ENCODE peak calls at places on chromosomes 6 and 20, in eight cellular contexts. One of them, this sample, is unnamed.

GRCh38 chr6:120056085-120056484 is 706.5 kb upstream of the MAN1A1 start:
- DNase-seq in NCI-H774: no peak
- DNase-seq in central memory CD4-positive, alpha-beta T cell: no peak
- DNase-seq in psoas muscle: no peak
- DNase-seq in adrenal gland: no peak
- DNase-seq in endodermal cell: peak; percentile 83
- DNase-seq in AG08395: no peak
- DNase-seq in COR-L47: no peak
- DNase-seq in this sample: no peak

GRCh38 chr20:41205313-41205712 is 68.0 kb downstream of the PLCG1 start:
- DNase-seq in NCI-H774: no peak
- DNase-seq in COR-L47: no peak
- DNase-seq in endodermal cell: no peak
- DNase-seq in AG08395: no peak
- DNase-seq in psoas muscle: no peak
- DNase-seq in central memory CD4-positive, alpha-beta T cell: no peak
- DNase-seq in adrenal gland: no peak
- DNase-seq in this sample: no peak

GRCh38 chr6:31878222-31878621 is 575 bp downstream of the SLC44A4 start:
- DNase-seq in COR-L47: no peak
- DNase-seq in psoas muscle: no peak
- DNase-seq in AG08395: no peak
- DNase-seq in central memory CD4-positive, alpha-beta T cell: no peak
- DNase-seq in NCI-H774: no peak
- DNase-seq in adrenal gland: no peak
- DNase-seq in endodermal cell: no peak
- DNase-seq in this sample: no peak

GRCh38 chr6:77133031-77133430 is 330.3 kb downstream of the HTR1B start:
- DNase-seq in AG08395: no peak
- DNase-seq in adrenal gland: no peak
- DNase-seq in psoas muscle: no peak
- DNase-seq in COR-L47: no peak
- DNase-seq in endodermal cell: no peak
- DNase-seq in central memory CD4-positive, alpha-beta T cell: no peak
- DNase-seq in NCI-H774: no peak
- DNase-seq in this sample: no peak

GRCh38 chr6:48111143-48111506 is at the start of gene PTCHD4:
- DNase-seq in COR-L47: peak; percentile 89
- DNase-seq in AG08395: peak; percentile 31
- DNase-seq in psoas muscle: no peak
- DNase-seq in endodermal cell: peak; percentile 81
- DNase-seq in central memory CD4-positive, alpha-beta T cell: no peak
- DNase-seq in NCI-H774: peak; percentile 68
- DNase-seq in adrenal gland: no peak
- DNase-seq in this sample: no peak

GRCh38 chr6:39361657-39362486 is 39.4 kb upstream of the KCNK16 start:
- DNase-seq in NCI-H774: peak; percentile 59
- DNase-seq in adrenal gland: peak; percentile 73
- DNase-seq in endodermal cell: peak; percentile 96
- DNase-seq in AG08395: peak; percentile 87
- DNase-seq in psoas muscle: peak; percentile 50
- DNase-seq in central memory CD4-positive, alpha-beta T cell: no peak
- DNase-seq in COR-L47: peak; percentile 61
- DNase-seq in this sample: peak; percentile 16

GRCh38 chr6:8334113-8334512 is 101.2 kb downstream of the SLC35B3 start:
- DNase-seq in COR-L47: no peak
- DNase-seq in adrenal gland: no peak
- DNase-seq in central memory CD4-positive, alpha-beta T cell: no peak
- DNase-seq in psoas muscle: no peak
- DNase-seq in endodermal cell: no peak
- DNase-seq in NCI-H774: no peak
- DNase-seq in AG08395: no peak
- DNase-seq in this sample: no peak

GRCh38 chr20:53660947-53661381 is 67.3 kb upstream of the ZNF217 start:
- DNase-seq in NCI-H774: no peak
- DNase-seq in endodermal cell: peak; percentile 51
- DNase-seq in AG08395: peak; percentile 20
- DNase-seq in central memory CD4-positive, alpha-beta T cell: peak; percentile 9
- DNase-seq in COR-L47: no peak
- DNase-seq in adrenal gland: no peak
- DNase-seq in psoas muscle: no peak
- DNase-seq in this sample: no peak

GRCh38 chr6:34570066-34570833 is 14.1 kb upstream of the SPDEF start:
- DNase-seq in NCI-H774: no peak
- DNase-seq in COR-L47: no peak
- DNase-seq in psoas muscle: no peak
- DNase-seq in endodermal cell: no peak
- DNase-seq in adrenal gland: no peak
- DNase-seq in central memory CD4-positive, alpha-beta T cell: no peak
- DNase-seq in AG08395: no peak
- DNase-seq in this sample: no peak

GRCh38 chr20:38108438-38109024 is 56.5 kb downstream of the TGM2 start:
- DNase-seq in endodermal cell: peak; percentile 24
- DNase-seq in COR-L47: no peak
- DNase-seq in central memory CD4-positive, alpha-beta T cell: no peak
- DNase-seq in psoas muscle: peak; percentile 63
- DNase-seq in AG08395: peak; percentile 47
- DNase-seq in NCI-H774: no peak
- DNase-seq in adrenal gland: peak; percentile 52
- DNase-seq in this sample: no peak

GRCh38 chr6:153976921-153977693 is 61.9 kb upstream of the OPRM1 start:
- DNase-seq in psoas muscle: no peak
- DNase-seq in adrenal gland: no peak
- DNase-seq in endodermal cell: no peak
- DNase-seq in central memory CD4-positive, alpha-beta T cell: no peak
- DNase-seq in COR-L47: no peak
- DNase-seq in AG08395: no peak
- DNase-seq in NCI-H774: no peak
- DNase-seq in this sample: no peak

GRCh38 chr6:39929733-39930461 is 4.4 kb downstream of the MOCS1 start:
- DNase-seq in psoas muscle: no peak
- DNase-seq in NCI-H774: no peak
- DNase-seq in endodermal cell: no peak
- DNase-seq in central memory CD4-positive, alpha-beta T cell: no peak
- DNase-seq in AG08395: peak; percentile 57
- DNase-seq in adrenal gland: no peak
- DNase-seq in COR-L47: no peak
- DNase-seq in this sample: no peak

GRCh38 chr6:129672883-129673631 is 36.9 kb downstream of the ARHGAP18 start:
- DNase-seq in psoas muscle: no peak
- DNase-seq in NCI-H774: no peak
- DNase-seq in adrenal gland: no peak
- DNase-seq in AG08395: peak; percentile 49
- DNase-seq in central memory CD4-positive, alpha-beta T cell: peak; percentile 13
- DNase-seq in COR-L47: no peak
- DNase-seq in endodermal cell: no peak
- DNase-seq in this sample: no peak

GRCh38 chr6:4084444-4085328 is 5.7 kb upstream of the FAM217A start:
- DNase-seq in central memory CD4-positive, alpha-beta T cell: no peak
- DNase-seq in AG08395: no peak
- DNase-seq in endodermal cell: no peak
- DNase-seq in psoas muscle: no peak
- DNase-seq in NCI-H774: no peak
- DNase-seq in adrenal gland: no peak
- DNase-seq in COR-L47: peak; percentile 95
- DNase-seq in this sample: no peak

GRCh38 chr20:38631155-38632022 is 29.8 kb downstream of the ARHGAP40 start:
- DNase-seq in central memory CD4-positive, alpha-beta T cell: no peak
- DNase-seq in adrenal gland: no peak
- DNase-seq in COR-L47: no peak
- DNase-seq in NCI-H774: no peak
- DNase-seq in psoas muscle: no peak
- DNase-seq in endodermal cell: no peak
- DNase-seq in AG08395: no peak
- DNase-seq in this sample: no peak

This sample was measured in CD8-positive, alpha-beta memory T cell.